ENCODE peak calls at places on chromosomes 4 and X, in five cellular contexts. One of them, this sample, is unnamed.
A peak's percentile ranks its signal among the peaks of the same experiment; 100 is the strongest.

GRCh38 chr4:6609415-6610079 is 30.9 kb upstream of the MRFAP1 start:
- DNase-seq in NCI-H1092: no peak
- DNase-seq in stimulated activated CD8-positive, alpha-beta memory T cell treated with anti-CD3 and anti-CD28 coated beads, Interleukin-2, amount 100 ng/mL, for 1 hour: no peak
- DNase-seq in T-cell: no peak
- DNase-seq in body of pancreas: no peak
- DNase-seq in this sample: no peak

GRCh38 chr4:41887821-41888699 is 47.2 kb upstream of the TMEM33 start:
- DNase-seq in body of pancreas: peak; percentile 66
- DNase-seq in stimulated activated CD8-positive, alpha-beta memory T cell treated with anti-CD3 and anti-CD28 coated beads, Interleukin-2, amount 100 ng/mL, for 1 hour: no peak
- DNase-seq in NCI-H1092: no peak
- DNase-seq in T-cell: peak; percentile 35
- DNase-seq in this sample: peak; percentile 77

GRCh38 chr4:123671633-123672404 is 275.2 kb downstream of the SPRY1 start:
- DNase-seq in stimulated activated CD8-positive, alpha-beta memory T cell treated with anti-CD3 and anti-CD28 coated beads, Interleukin-2, amount 100 ng/mL, for 1 hour: no peak
- DNase-seq in T-cell: no peak
- DNase-seq in body of pancreas: no peak
- DNase-seq in NCI-H1092: no peak
- DNase-seq in this sample: no peak

GRCh38 chr4:80409798-80410197 is 74.3 kb downstream of the CFAP299 start:
- DNase-seq in T-cell: no peak
- DNase-seq in stimulated activated CD8-positive, alpha-beta memory T cell treated with anti-CD3 and anti-CD28 coated beads, Interleukin-2, amount 100 ng/mL, for 1 hour: no peak
- DNase-seq in NCI-H1092: no peak
- DNase-seq in body of pancreas: no peak
- DNase-seq in this sample: peak; percentile 86

GRCh38 chrX:149124526-149125108 is 380.5 kb downstream of the IDS start:
- DNase-seq in body of pancreas: no peak
- DNase-seq in NCI-H1092: no peak
- DNase-seq in T-cell: no peak
- DNase-seq in stimulated activated CD8-positive, alpha-beta memory T cell treated with anti-CD3 and anti-CD28 coated beads, Interleukin-2, amount 100 ng/mL, for 1 hour: no peak
- DNase-seq in this sample: no peak

GRCh38 chr4:111178231-111178630 is 555.4 kb upstream of the PITX2 start:
- DNase-seq in body of pancreas: no peak
- DNase-seq in stimulated activated CD8-positive, alpha-beta memory T cell treated with anti-CD3 and anti-CD28 coated beads, Interleukin-2, amount 100 ng/mL, for 1 hour: no peak
- DNase-seq in T-cell: no peak
- DNase-seq in NCI-H1092: no peak
- DNase-seq in this sample: no peak

GRCh38 chr4:113684534-113685091 is 76.9 kb downstream of the CAMK2D start:
- DNase-seq in T-cell: no peak
- DNase-seq in body of pancreas: peak; percentile 60
- DNase-seq in stimulated activated CD8-positive, alpha-beta memory T cell treated with anti-CD3 and anti-CD28 coated beads, Interleukin-2, amount 100 ng/mL, for 1 hour: no peak
- DNase-seq in NCI-H1092: no peak
- DNase-seq in this sample: peak; percentile 56

GRCh38 chr4:151198748-151199147 is 78.2 kb upstream of the PRSS48 start:
- DNase-seq in stimulated activated CD8-positive, alpha-beta memory T cell treated with anti-CD3 and anti-CD28 coated beads, Interleukin-2, amount 100 ng/mL, for 1 hour: no peak
- DNase-seq in body of pancreas: no peak
- DNase-seq in NCI-H1092: no peak
- DNase-seq in T-cell: no peak
- DNase-seq in this sample: peak; percentile 53

GRCh38 chrX:113522814-113523213 is 682.2 kb upstream of the AMOT start:
- DNase-seq in T-cell: no peak
- DNase-seq in body of pancreas: peak; percentile 26
- DNase-seq in NCI-H1092: no peak
- DNase-seq in stimulated activated CD8-positive, alpha-beta memory T cell treated with anti-CD3 and anti-CD28 coated beads, Interleukin-2, amount 100 ng/mL, for 1 hour: no peak
- DNase-seq in this sample: peak; percentile 22

GRCh38 chr4:122643257-122643656 is 22.4 kb upstream of the IL21 start:
- DNase-seq in body of pancreas: no peak
- DNase-seq in NCI-H1092: no peak
- DNase-seq in stimulated activated CD8-positive, alpha-beta memory T cell treated with anti-CD3 and anti-CD28 coated beads, Interleukin-2, amount 100 ng/mL, for 1 hour: no peak
- DNase-seq in T-cell: no peak
- DNase-seq in this sample: no peak

GRCh38 chrX:106959897-106960296 is 39.7 kb downstream of the CLDN2 start:
- DNase-seq in T-cell: no peak
- DNase-seq in body of pancreas: peak; percentile 6
- DNase-seq in stimulated activated CD8-positive, alpha-beta memory T cell treated with anti-CD3 and anti-CD28 coated beads, Interleukin-2, amount 100 ng/mL, for 1 hour: no peak
- DNase-seq in NCI-H1092: no peak
- DNase-seq in this sample: peak; percentile 43

GRCh38 chr4:77465271-77465670 is 140.3 kb upstream of the CXCL13 start:
- DNase-seq in T-cell: no peak
- DNase-seq in body of pancreas: peak; percentile 64
- DNase-seq in stimulated activated CD8-positive, alpha-beta memory T cell treated with anti-CD3 and anti-CD28 coated beads, Interleukin-2, amount 100 ng/mL, for 1 hour: no peak
- DNase-seq in NCI-H1092: no peak
- DNase-seq in this sample: peak; percentile 18

GRCh38 chrX:101265869-101266428 is 25.2 kb downstream of the TAF7L start:
- DNase-seq in NCI-H1092: no peak
- DNase-seq in body of pancreas: no peak
- DNase-seq in stimulated activated CD8-positive, alpha-beta memory T cell treated with anti-CD3 and anti-CD28 coated beads, Interleukin-2, amount 100 ng/mL, for 1 hour: no peak
- DNase-seq in T-cell: no peak
- DNase-seq in this sample: peak; percentile 33

GRCh38 chrX:50691820-50692219 is 122.2 kb downstream of the SHROOM4 start:
- DNase-seq in stimulated activated CD8-positive, alpha-beta memory T cell treated with anti-CD3 and anti-CD28 coated beads, Interleukin-2, amount 100 ng/mL, for 1 hour: no peak
- DNase-seq in body of pancreas: peak; percentile 25
- DNase-seq in T-cell: no peak
- DNase-seq in NCI-H1092: peak; percentile 36
- DNase-seq in this sample: peak; percentile 53